ENCODE peak calls at places on chromosome 7, in ten cellular contexts. G is CD8-positive, alpha-beta T cell; N is upper lobe of right lung; S is esophagus muscularis mucosa; D is H9; K is transverse colon; F is left ventricle myocardium inferior; R is aorta; E is upper lobe of left lung; L is breast epithelium. P is an unnamed sample.

GRCh38 chr7:46715579-46715978 is 794.5 kb upstream of the IGFBP3 start:
- DNase-seq in S (no peak), F (no peak), R (no peak), L (no peak), K (no peak), E (no peak), D (no peak), N (no peak), G (no peak), P (no peak)

GRCh38 chr7:128036226-128036940 is 5.1 kb upstream of the LRRC4 start:
- DNase-seq in S (no peak), R (no peak), K (no peak), F (no peak), D (no peak), G (no peak), E (no peak), L (no peak), N (no peak), P (no peak)

GRCh38 chr7:38461887-38462286 is 169.3 kb downstream of the AMPH start:
- DNase-seq in G (no peak), S (no peak), E (no peak), F (no peak), K (peak; percentile 42), N (no peak), L (no peak), R (no peak), D (no peak), P (no peak)

GRCh38 chr7:26620352-26620751 is 244.0 kb downstream of the SKAP2 start:
- DNase-seq in R (no peak), G (no peak), F (no peak), E (no peak), L (no peak), D (peak; percentile 78), N (no peak), K (no peak), S (no peak), P (no peak)

GRCh38 chr7:25752967-25753791 is 398.8 kb upstream of the NFE2L3 start:
- DNase-seq in D (peak; percentile 51), N (no peak), L (no peak), S (peak; percentile 80), R (no peak), E (no peak), G (no peak), K (no peak), F (no peak), P (peak; percentile 78)

GRCh38 chr7:43873300-43873699 is 4.0 kb upstream of the MRPS24 start:
- DNase-seq in G (no peak), L (no peak), E (no peak), K (peak; percentile 74), N (no peak), R (peak; percentile 85), S (no peak), D (no peak), F (peak; percentile 46), P (peak; percentile 72)

GRCh38 chr7:69800495-69800894 is 202.2 kb downstream of the AUTS2 start:
- DNase-seq in K (no peak), L (no peak), R (no peak), S (no peak), F (no peak), D (peak; percentile 43), G (no peak), E (peak; percentile 76), N (no peak), P (no peak)

GRCh38 chr7:4833176-4833575 is 28.7 kb downstream of the PAPOLB start:
- DNase-seq in E (no peak), N (no peak), F (no peak), K (no peak), L (no peak), S (no peak), D (no peak), R (peak; percentile 43), G (no peak), P (no peak)

GRCh38 chr7:83365746-83366145 is 203.1 kb upstream of the PCLO start:
- DNase-seq in E (no peak), F (no peak), S (no peak), R (no peak), G (no peak), N (no peak), K (no peak), L (no peak), D (no peak), P (no peak)

GRCh38 chr7:2604608-2605174 is 27.1 kb upstream of the TTYH3 start:
- DNase-seq in F (peak; percentile 72), G (no peak), K (no peak), E (no peak), R (no peak), L (no peak), N (no peak), S (no peak), D (no peak), P (no peak)

GRCh38 chr7:87339373-87339897 is 6.0 kb upstream of the CROT start:
- DNase-seq in N (no peak), E (no peak), S (no peak), D (no peak), L (no peak), F (no peak), G (no peak), R (no peak), K (no peak), P (no peak)

GRCh38 chr7:114820993-114821945 is 100.6 kb upstream of the MDFIC start:
- DNase-seq in L (no peak), F (no peak), E (no peak), N (no peak), D (no peak), G (no peak), R (no peak), K (no peak), S (no peak), P (no peak)

GRCh38 chr7:132258231-132258630 is 318.0 kb downstream of the PLXNA4 start:
- DNase-seq in K (no peak), S (no peak), D (no peak), F (no peak), E (no peak), N (no peak), R (no peak), G (no peak), L (no peak), P (no peak)

GRCh38 chr7:100983451-100984187 is 14.3 kb downstream of the MUC12 start:
- DNase-seq in D (no peak), F (no peak), S (no peak), N (no peak), G (no peak), L (no peak), R (no peak), K (peak; percentile 68), E (no peak), P (peak; percentile 78)

GRCh38 chr7:123715198-123715597 is 33.6 kb downstream of the WASL start:
- DNase-seq in L (no peak), G (no peak), D (no peak), R (no peak), F (no peak), E (no peak), S (no peak), K (no peak), N (no peak), P (no peak)

GRCh38 chr7:123716877-123717276 is 31.9 kb downstream of the WASL start:
- DNase-seq in R (no peak), F (no peak), D (no peak), K (no peak), E (no peak), N (no peak), L (no peak), G (no peak), S (no peak), P (no peak)

GRCh38 chr7:123714296-123715080 is 34.3 kb downstream of the WASL start:
- DNase-seq in N (no peak), K (no peak), L (no peak), D (no peak), G (no peak), E (no peak), F (no peak), S (no peak), R (no peak), P (no peak)

GRCh38 chr7:123717689-123718088 is 31.1 kb downstream of the WASL start:
- DNase-seq in N (no peak), L (no peak), K (no peak), E (no peak), R (no peak), D (no peak), F (no peak), S (no peak), G (no peak), P (no peak)

DNA sequence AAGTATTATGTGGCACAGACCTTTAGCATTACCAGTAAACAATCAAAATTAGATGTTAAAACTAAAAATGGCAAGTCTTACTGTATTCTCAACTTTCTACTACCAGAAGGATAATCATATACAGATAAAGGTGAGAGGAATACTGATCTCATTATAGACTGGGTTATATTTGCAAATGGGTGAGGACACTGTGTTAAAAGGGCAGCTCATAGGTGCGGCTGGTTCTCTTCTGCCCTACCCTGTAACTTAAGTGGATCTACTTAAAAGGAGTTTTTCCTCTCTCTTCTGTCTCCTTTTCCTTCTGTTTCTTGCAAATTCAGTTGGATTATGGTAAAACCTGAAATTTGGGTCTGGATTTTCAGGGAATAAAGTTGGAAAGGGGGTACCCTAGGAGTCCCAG is 33.0 kb downstream of the WASL start:
- DNase-seq in L (no peak), F (no peak), S (no peak), E (no peak), D (no peak), K (no peak), R (no peak), N (no peak), G (no peak), P (no peak)
- H3K27ac ChIP-seq in L (no peak overlapping the region), F (no peak overlapping the region), S (no peak overlapping the region), E (no peak overlapping the region), D (no peak overlapping the region), K (peak overlapping the region; percentile 72), R (no peak overlapping the region), N (no peak overlapping the region), G (no peak overlapping the region), P (no peak overlapping the region)

GRCh38 chr7:156606135-156606534 is 34.4 kb upstream of the RNF32 start:
- DNase-seq in D (no peak), S (peak; percentile 14), K (no peak), R (no peak), G (no peak), E (no peak), L (no peak), F (no peak), N (no peak), P (no peak)
- H3K4me1 ChIP-seq in D (no peaks in the 10 kb centered on the region), S (peaks cover 10% of the 10 kb centered on the region), K (peaks cover 46% of the 10 kb centered on the region), R (no peaks in the 10 kb centered on the region), G (no peaks in the 10 kb centered on the region), E (peaks cover 17% of the 10 kb centered on the region), L (no peaks in the 10 kb centered on the region), F (peaks cover 21% of the 10 kb centered on the region), N (peaks cover 15% of the 10 kb centered on the region), P (no peaks in the 10 kb centered on the region)

DNA sequence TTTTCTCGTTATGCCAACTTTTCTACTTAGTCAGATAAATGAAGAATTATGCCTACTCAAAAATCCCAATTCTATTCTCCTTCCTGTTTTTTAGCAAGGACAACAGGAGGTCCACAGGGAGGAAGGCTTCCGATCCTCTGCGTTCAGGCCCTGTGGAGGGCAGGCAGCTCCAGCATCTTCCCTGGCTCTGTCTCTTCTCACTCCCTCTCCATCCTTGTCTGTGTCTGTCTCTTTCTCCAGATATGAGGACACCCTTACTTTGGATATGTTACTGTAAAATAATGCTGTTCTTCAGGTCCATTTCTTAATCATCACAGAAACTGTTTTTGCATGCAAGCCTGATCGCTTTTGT is 166.6 kb downstream of the ELMO1 start:
- DNase-seq in L (no peak), E (no peak), F (no peak), D (no peak), R (no peak), S (no peak), N (no peak), G (no peak), K (no peak), P (no peak)
- H3K27ac ChIP-seq in L (no peak overlapping the region), E (no peak overlapping the region), F (peak overlapping the region; percentile 4), D (no peak overlapping the region), R (no peak overlapping the region), S (no peak overlapping the region), N (no peak overlapping the region), G (no peak overlapping the region), K (no peak overlapping the region), P (no peak overlapping the region)

GRCh38 chr7:28672397-28672797 is 260.1 kb downstream of the CREB5 start:
- DNase-seq in L (no peak), E (no peak), D (no peak), K (no peak), G (no peak), F (no peak), S (no peak), R (no peak), N (no peak), P (no peak)
- H3K4me1 ChIP-seq in L (no peaks in the 10 kb centered on the region), E (no peaks in the 10 kb centered on the region), D (peaks cover 19% of the 10 kb centered on the region), K (no peaks in the 10 kb centered on the region), G (no peaks in the 10 kb centered on the region), F (peaks cover 10% of the 10 kb centered on the region), S (no peaks in the 10 kb centered on the region), R (no peaks in the 10 kb centered on the region), N (no peaks in the 10 kb centered on the region), P (peaks cover 13% of the 10 kb centered on the region)

P was measured in foreskin keratinocyte.